ENCODE peak calls at places on chromosomes 6 and 20, in four cellular contexts. R, G, I and V are unnamed samples.

GRCh38 chr20:39067526-39068216 is 105.5 kb downstream of the DHX35 start:
- DNase-seq in R (no peak), I (no peak), G (no peak), V (no peak)

GRCh38 chr20:3995067-3995748 is 20.1 kb downstream of the RNF24 start:
- DNase-seq in R (no peak), G (no peak), I (no peak), V (no peak)

GRCh38 chr6:156946370-156946936 is 169.3 kb downstream of the ARID1B start:
- DNase-seq in G (no peak), I (no peak), R (no peak), V (no peak)

GRCh38 chr6:36642913-36643817 is 35.3 kb upstream of the CDKN1A start:
- DNase-seq in G (no peak), I (no peak), R (peak), V (peak)

GRCh38 chr6:26033942-26034354 is 53.3 kb upstream of the HFE start:
- DNase-seq in I (no peak), R (no peak), G (no peak), V (no peak)

GRCh38 chr6:100897671-100898070 is 16.5 kb upstream of the ASCC3 start:
- DNase-seq in R (no peak), I (no peak), G (no peak), V (no peak)

GRCh38 chr20:53786445-53787267 is 193.0 kb upstream of the ZNF217 start:
- DNase-seq in R (peak), I (no peak), G (no peak), V (no peak)

GRCh38 chr6:87926687-87927086 is 121.0 kb upstream of the SPACA1 start:
- DNase-seq in I (no peak), R (no peak), G (no peak), V (no peak)

GRCh38 chr20:35714127-35714526 is 14.9 kb downstream of the ROMO1 start:
- DNase-seq in G (no peak), I (no peak), R (no peak), V (no peak)
- TF ChIP-seq HDAC2 in G (no peak), I (no peak), R (no peak), V (no peak)

GRCh38 chr6:6695711-6696048 is 107.2 kb downstream of the LY86 start:
- DNase-seq in R (no peak), I (no peak), G (no peak), V (no peak)

GRCh38 chr6:6696867-6697531 is 108.5 kb downstream of the LY86 start:
- DNase-seq in G (peak), I (no peak), R (peak), V (peak)

GRCh38 chr6:6697620-6698019 is 109.1 kb downstream of the LY86 start:
- DNase-seq in I (no peak), G (no peak), R (no peak), V (no peak)

GRCh38 chr6:6694368-6694780 is 105.9 kb downstream of the LY86 start:
- DNase-seq in I (no peak), G (peak), R (no peak), V (no peak)

DNA sequence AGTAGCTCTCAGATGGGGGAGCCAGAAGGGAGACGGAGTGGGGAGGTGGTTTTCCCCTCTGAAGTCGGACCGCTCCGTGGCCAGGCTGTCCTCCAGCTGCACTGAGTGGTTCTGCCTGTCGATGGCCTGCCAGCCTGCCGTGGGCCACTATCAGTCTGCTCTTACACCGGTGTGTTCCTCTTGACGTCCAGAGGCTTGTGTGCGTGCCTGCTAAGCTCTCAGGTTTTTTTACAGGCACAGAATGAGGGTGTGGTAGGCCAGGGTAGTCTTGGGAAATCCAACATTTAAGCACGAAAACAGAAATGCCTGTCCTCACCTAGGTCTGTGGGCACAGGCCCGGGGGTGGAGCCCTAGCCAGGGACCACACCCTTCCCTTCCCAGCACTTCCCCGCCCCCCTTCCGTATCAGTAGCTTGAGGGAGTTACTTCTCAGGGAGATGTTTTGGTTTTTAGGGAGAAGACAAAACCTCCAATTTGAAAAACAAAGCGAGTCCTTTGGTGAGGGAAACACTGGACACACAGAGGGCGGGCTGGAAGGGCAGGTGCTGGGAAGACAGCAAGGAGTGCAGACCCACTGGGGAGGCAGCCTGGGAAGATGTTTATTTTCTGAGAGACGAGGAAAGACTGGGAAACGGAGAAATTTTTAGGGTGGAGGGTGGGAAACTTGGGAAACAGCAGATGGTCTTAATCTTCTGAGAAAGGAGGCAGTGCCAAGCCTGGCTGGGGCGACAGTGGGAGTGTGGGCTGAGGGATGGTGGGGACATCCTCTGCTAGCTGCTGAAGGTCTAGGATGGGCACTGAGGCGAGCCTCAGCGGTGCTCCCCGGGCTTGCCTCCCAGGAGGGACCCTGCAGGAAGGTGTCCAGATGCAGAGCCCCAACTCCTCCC is 106.5 kb downstream of the LY86 start:
- DNase-seq in R (no peak), G (peak), I (no peak), V (no peak)
- H3K4me2 ChIP-seq in R (no peak), G (peak), I (no peak), V (no peak)

DNA sequence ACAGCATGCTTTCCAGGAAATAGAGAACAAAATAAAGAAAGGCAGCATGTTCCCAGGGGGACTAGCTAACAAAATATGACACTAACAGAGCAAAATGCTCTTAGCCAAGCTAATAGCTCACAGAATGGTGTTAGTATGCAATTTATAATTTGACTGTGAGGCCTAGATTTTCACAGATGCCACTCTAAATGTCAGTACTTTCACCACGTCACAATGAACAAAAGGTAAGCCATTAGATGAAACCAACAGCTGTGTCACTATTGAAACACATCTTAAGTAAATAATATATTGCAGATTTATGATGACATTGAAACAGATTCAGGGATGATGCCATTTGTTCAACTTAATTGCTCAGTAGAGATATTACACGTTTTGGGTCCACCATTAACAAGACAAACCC is 85.4 kb upstream of the KHDRBS2 start:
- DNase-seq in I (no peak), G (no peak), R (no peak), V (no peak)
- TF ChIP-seq HDAC2 in I (no peak), G (no peak), R (no peak), V (no peak)

GRCh38 chr6:34057191-34057590 is 88.7 kb downstream of the GRM4 start:
- DNase-seq in I (no peak), R (no peak), G (no peak), V (no peak)
- H3K4me2 ChIP-seq in I (no peak), R (no peak), G (no peak), V (no peak)

GRCh38 chr6:2931970-2932748 is 29.1 kb upstream of the SERPINB9 start:
- DNase-seq in I (peak), R (peak), G (peak), V (peak)
- TF ChIP-seq HDAC2 in I (no peak), R (peak), G (no peak), V (no peak)

DNA sequence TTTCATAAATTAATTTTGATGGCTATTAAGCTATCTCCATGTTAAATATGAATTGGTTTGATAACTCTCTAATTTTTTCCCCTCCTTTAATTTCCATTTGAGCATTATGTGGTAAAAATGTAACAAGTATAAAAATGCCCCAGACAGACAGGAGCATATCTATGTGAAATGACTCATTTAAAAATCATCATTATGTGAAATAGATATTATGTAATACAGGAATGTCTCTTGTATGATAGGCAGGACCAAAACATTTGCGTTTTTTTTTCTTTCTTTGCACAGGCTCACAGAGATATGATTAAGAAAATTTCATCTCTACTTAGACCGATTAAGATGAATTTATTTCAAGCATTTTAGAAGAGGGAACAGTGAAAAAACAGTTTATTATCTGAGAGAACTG is 95.8 kb downstream of the AKAP7 start:
- DNase-seq in R (no peak), I (no peak), G (no peak), V (no peak)
- H3K4me2 ChIP-seq in R (no peak), I (no peak), G (no peak), V (peak)

DNA sequence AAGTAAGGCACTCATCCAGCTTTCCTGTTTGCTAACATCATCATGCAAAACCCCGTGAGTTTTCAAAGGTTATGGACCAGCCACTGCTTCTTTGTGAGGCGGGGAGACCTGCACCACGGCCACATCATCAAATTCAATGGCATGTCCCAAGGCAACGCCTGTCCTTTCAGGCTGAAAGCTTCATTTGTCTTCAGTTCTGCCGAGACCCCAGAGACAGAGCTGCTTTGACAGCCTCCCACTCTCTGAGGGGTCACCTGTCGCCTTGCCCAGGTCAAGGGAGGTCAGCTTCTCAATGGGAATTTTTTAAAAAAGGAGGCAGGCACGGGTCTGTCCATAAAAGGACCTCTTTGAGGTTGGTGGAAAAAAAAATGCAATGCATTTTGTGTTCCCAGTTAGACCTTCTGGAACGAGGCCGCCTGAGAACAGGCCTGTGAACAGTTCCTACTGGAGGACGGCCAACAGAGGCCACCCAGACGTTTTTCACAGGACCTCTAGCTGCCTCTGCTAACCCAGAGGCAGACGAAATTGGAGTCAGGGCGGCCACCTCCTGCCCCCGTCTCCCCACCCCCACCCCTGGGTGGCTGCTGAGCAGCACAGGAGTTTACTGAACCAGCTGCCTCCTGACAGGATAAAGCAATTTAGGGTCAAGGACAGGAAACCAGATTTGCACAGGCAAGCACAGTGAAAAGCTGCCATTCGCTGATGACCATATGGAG is 142.6 kb upstream of the HDDC2 start:
- DNase-seq in G (no peak), R (no peak), I (no peak), V (no peak)
- TF ChIP-seq HDAC2 in G (no peak), R (no peak), I (no peak), V (no peak)

DNA sequence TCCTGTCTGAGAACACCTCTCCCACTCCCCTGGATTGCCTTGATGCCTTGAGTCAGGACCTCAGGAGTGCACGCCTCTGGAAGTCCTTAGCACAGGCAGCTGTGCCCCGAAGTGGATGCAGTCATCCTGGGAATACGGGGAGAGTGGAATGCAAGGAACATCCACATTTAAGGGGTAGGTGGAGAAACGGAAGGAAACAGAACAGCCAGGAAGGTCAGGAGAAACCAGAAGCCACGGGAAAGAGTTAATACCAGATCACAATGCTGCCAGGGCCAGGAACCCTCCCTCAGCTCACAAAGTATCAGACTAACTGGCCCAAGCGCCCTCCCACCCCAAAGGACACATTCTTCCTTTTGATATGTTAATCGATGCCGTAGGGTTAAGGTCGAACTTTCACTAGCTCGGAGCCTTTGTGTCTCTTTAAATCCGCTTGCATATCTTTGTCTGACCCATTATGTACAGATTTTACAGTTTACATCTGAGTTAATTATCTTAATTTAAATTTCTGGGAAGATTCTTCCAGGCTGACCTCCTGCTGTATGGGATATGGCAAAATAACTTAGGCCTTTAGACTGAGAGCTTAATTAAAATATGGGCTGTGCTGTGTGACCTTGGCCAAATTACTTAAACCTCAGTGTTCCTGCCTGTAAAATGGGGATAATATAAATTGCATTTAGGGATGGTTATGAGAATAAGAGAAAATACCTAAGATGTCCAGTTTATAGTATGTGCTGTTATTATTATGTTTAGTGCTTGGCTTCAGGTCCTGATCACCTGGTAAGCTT is 24.0 kb upstream of the CCND3 start:
- DNase-seq in R (peak), G (peak), I (no peak), V (no peak)
- H3K4me2 ChIP-seq in R (peak), G (peak), I (no peak), V (peak)

DNA sequence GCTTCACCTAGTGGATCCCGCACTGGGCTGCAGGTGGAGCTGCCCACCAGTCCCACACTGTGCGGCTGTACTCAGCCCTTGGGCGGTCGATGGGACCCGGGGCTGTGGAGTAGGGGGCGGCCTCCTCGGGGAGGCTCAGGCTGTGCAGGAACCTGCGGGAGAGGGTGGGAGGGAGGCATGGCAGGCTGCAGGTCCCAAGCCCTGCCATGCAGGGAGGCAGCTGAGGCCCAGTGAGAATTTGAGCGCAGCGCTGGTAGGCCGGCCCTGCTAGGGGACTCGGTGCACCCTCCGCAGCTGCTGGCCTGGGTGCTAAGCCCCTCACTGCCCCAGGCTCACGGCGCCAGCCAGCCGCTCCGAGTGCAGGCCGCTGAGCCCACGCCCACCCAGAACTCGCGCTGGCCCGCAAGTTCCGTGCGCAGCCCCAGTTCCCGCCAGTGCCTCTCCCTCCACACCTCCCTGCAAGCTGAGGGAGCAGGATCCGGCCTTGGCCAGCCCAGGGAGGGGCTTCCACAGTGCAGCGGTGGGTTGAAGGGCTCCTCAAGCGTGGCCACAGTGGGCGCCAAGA is 1407.6 kb downstream of the EPHA7 start:
- DNase-seq in G (no peak), R (no peak), I (no peak), V (no peak)
- TF ChIP-seq HDAC2 in G (no peak), R (no peak), I (no peak), V (no peak)

GRCh38 chr6:37884548-37884947 is 65.0 kb downstream of the ZFAND3 start:
- DNase-seq in G (no peak), R (no peak), I (no peak), V (no peak)

GRCh38 chr6:37891072-37891471 is 71.5 kb downstream of the ZFAND3 start:
- DNase-seq in G (no peak), R (no peak), I (no peak), V (no peak)

GRCh38 chr6:37893262-37893661 is 73.7 kb downstream of the ZFAND3 start:
- DNase-seq in G (no peak), I (no peak), R (no peak), V (no peak)

GRCh38 chr6:37894585-37894984 is 75.1 kb downstream of the ZFAND3 start:
- DNase-seq in I (no peak), R (no peak), G (no peak), V (no peak)

GRCh38 chr6:37889015-37889885 is 69.7 kb downstream of the ZFAND3 start:
- DNase-seq in I (no peak), G (no peak), R (no peak), V (no peak)
- H3K4me2 ChIP-seq in I (no peak), G (no peak), R (no peak), V (no peak)